ENCODE peak calls at places on chromosome 1, in six cellular contexts. P is CD8-positive, alpha-beta memory T cell; Q is posterior cingulate gyrus; E is AG08395; I is HS-5; S is keratinocyte. B is an unnamed sample.

GRCh38 chr1:164560076-164560475 is 1.1 kb downstream of the PBX1 start:
- DNase-seq in I (no peak), S (no peak), P (no peak), Q (peak), E (no peak), B (no peak)

GRCh38 chr1:64925594-64925993 is 40.8 kb downstream of the JAK1 start:
- DNase-seq in I (no peak), S (no peak), Q (no peak), P (no peak), E (no peak), B (no peak)

GRCh38 chr1:36542962-36543515 is 60.3 kb upstream of the CSF3R start:
- DNase-seq in Q (no peak), E (no peak), I (no peak), P (no peak), S (no peak), B (no peak)

GRCh38 chr1:173050865-173051264 is at the start of gene TNFSF18:
- DNase-seq in P (no peak), E (no peak), S (no peak), I (no peak), Q (no peak), B (no peak)

GRCh38 chr1:63877816-63878215 is 104.0 kb downstream of the ROR1 start:
- DNase-seq in P (no peak), S (no peak), E (peak), Q (no peak), I (peak), B (no peak)

GRCh38 chr1:212781225-212781624 is 10.4 kb downstream of the NSL1 start:
- DNase-seq in Q (no peak), S (no peak), E (no peak), I (no peak), P (no peak), B (no peak)

GRCh38 chr1:65577278-65577677 is 156.8 kb downstream of the LEPR start:
- DNase-seq in S (no peak), Q (no peak), P (no peak), I (no peak), E (no peak), B (no peak)

GRCh38 chr1:55064071-55064581 is 24.8 kb downstream of the PCSK9 start:
- DNase-seq in Q (peak), S (no peak), P (no peak), E (no peak), I (no peak), B (no peak)

GRCh38 chr1:208899438-208899837 is 655.3 kb upstream of the PLXNA2 start:
- DNase-seq in I (no peak), Q (no peak), S (no peak), P (no peak), E (no peak), B (no peak)